ENCODE peak calls at places on chromosomes 7 and 10, in ten cellular contexts. Y is PC-3, D is A549, W is GM23338, N is esophagus squamous epithelium, Q is K562, U is endodermal cell, K is neural progenitor cell, A is tibial nerve, I is upper lobe of right lung. C is an unnamed sample. For H3K4me1, the result is how much of the 10 kb centered on the place peaks cover.

GRCh38 chr7:27162930-27163775 is 2.2 kb downstream of the HOXA9 start:
- DNase-seq in Q (no peak), A (peak), K (no peak), D (no peak), Y (peak), I (peak), W (no peak), U (no peak), N (no peak), C (no peak)

GRCh38 chr7:69269756-69270155 is 328.5 kb upstream of the AUTS2 start:
- DNase-seq in K (no peak), Q (no peak), D (no peak), I (no peak), W (no peak), U (no peak), Y (no peak), N (no peak), A (no peak), C (no peak)

GRCh38 chr7:39825391-39825790 is 124.7 kb upstream of the CDK13 start:
- DNase-seq in K (no peak), I (no peak), U (no peak), N (no peak), Q (no peak), D (no peak), Y (no peak), W (no peak), A (no peak), C (no peak)

GRCh38 chr7:91685544-91685943 is 195.0 kb downstream of the MTERF1 start:
- DNase-seq in W (no peak), N (no peak), K (no peak), U (no peak), D (no peak), A (no peak), Q (peak), Y (no peak), I (no peak), C (no peak)

GRCh38 chr10:132713421-132714095 is 72.4 kb downstream of the NKX6-2 start:
- DNase-seq in D (no peak), K (no peak), U (no peak), W (no peak), A (no peak), N (no peak), Y (no peak), I (no peak), Q (no peak), C (no peak)

GRCh38 chr7:128017880-128018845 is 13.1 kb downstream of the LRRC4 start:
- DNase-seq in K (no peak), D (no peak), W (no peak), A (no peak), Y (peak), U (peak), Q (no peak), I (no peak), N (no peak), C (no peak)

GRCh38 chr7:7228967-7229366 is 46.6 kb downstream of the C1GALT1 start:
- DNase-seq in D (no peak), I (no peak), W (no peak), Y (no peak), N (no peak), U (no peak), Q (no peak), A (no peak), K (no peak), C (no peak)

GRCh38 chr7:64959072-64959747 is 31.6 kb downstream of the ZNF117 start:
- DNase-seq in N (no peak), A (no peak), Y (no peak), Q (no peak), D (no peak), K (peak), I (no peak), W (peak), U (peak), C (no peak)

GRCh38 chr7:104572554-104572953 is 244.2 kb downstream of the LHFPL3 start:
- DNase-seq in N (no peak), D (no peak), Y (no peak), U (no peak), I (no peak), K (no peak), A (no peak), W (no peak), Q (no peak), C (no peak)

GRCh38 chr10:1677307-1677939 is 59.9 kb downstream of the ADARB2 start:
- DNase-seq in N (no peak), K (no peak), I (no peak), Q (no peak), D (no peak), W (no peak), A (no peak), U (no peak), Y (no peak), C (no peak)

GRCh38 chr7:158351481-158351880 is 236.1 kb downstream of the PTPRN2 start:
- DNase-seq in K (no peak), Q (no peak), U (peak), A (no peak), N (no peak), Y (no peak), D (no peak), I (no peak), W (no peak), C (no peak)

GRCh38 chr7:33040803-33041516 is 21.6 kb downstream of the NT5C3A start:
- DNase-seq in W (no peak), D (no peak), N (peak), K (no peak), Q (peak), U (no peak), I (no peak), Y (peak), A (no peak), C (peak)

GRCh38 chr10:67763499-67764011 is 67.6 kb upstream of the CTNNA3 start:
- DNase-seq in U (peak), D (peak), N (no peak), Q (no peak), I (peak), W (peak), K (peak), A (peak), Y (peak), C (peak)

GRCh38 chr10:101001225-101002035 is 1.8 kb downstream of the LZTS2 start:
- DNase-seq in A (peak), I (peak), Y (peak), Q (peak), N (no peak), K (peak), D (no peak), W (no peak), U (peak), C (peak)

GRCh38 chr10:21336476-21337170 is 188.9 kb downstream of the SKIDA1 start:
- DNase-seq in I (no peak), A (no peak), D (peak), Q (peak), K (peak), N (no peak), W (peak), U (peak), Y (peak), C (peak)

GRCh38 chr10:94129393-94130130 is 135.8 kb downstream of the PLCE1 start:
- DNase-seq in I (no peak), D (peak), U (no peak), Q (no peak), W (no peak), Y (peak), N (no peak), K (no peak), A (no peak), C (no peak)

GRCh38 chr10:1535337-1535957 is 201.9 kb downstream of the ADARB2 start:
- DNase-seq in Y (no peak), D (no peak), K (no peak), N (no peak), Q (no peak), A (no peak), I (peak), W (no peak), U (no peak), C (no peak)

GRCh38 chr7:51590746-51591145 is 274.1 kb upstream of the COBL start:
- DNase-seq in U (peak), K (peak), Y (no peak), D (no peak), I (no peak), A (no peak), W (peak), N (no peak), Q (no peak), C (no peak)

GRCh38 chr10:37839243-37839642 is 18.2 kb downstream of the ZNF248 start:
- DNase-seq in W (no peak), I (no peak), D (no peak), N (no peak), Q (no peak), Y (no peak), K (no peak), U (no peak), A (no peak), C (no peak)

GRCh38 chr7:71775648-71776047 is 636.5 kb downstream of the CALN1 start:
- DNase-seq in D (no peak), A (no peak), Q (no peak), I (no peak), Y (no peak), N (no peak), K (no peak), W (no peak), U (no peak), C (no peak)

GRCh38 chr10:126080879-126081331 is 184.5 kb downstream of the FANK1 start:
- DNase-seq in W (no peak), U (peak), D (no peak), K (no peak), A (no peak), I (no peak), Q (no peak), N (no peak), Y (no peak), C (peak)

GRCh38 chr7:93016681-93017349 is 101.0 kb downstream of the SAMD9 start:
- DNase-seq in Y (no peak), A (no peak), D (no peak), I (no peak), W (no peak), Q (no peak), K (no peak), U (no peak), N (no peak), C (no peak)

GRCh38 chr10:131271195-131271880 is 40.2 kb downstream of the TCERG1L start:
- DNase-seq in Q (no peak), U (peak), K (no peak), Y (no peak), A (no peak), N (no peak), I (no peak), W (no peak), D (no peak), C (no peak)

GRCh38 chr7:43136064-43136463 is 23.6 kb downstream of the HECW1 start:
- DNase-seq in W (no peak), A (no peak), I (no peak), D (no peak), U (no peak), K (no peak), Y (no peak), N (no peak), Q (no peak), C (no peak)

DNA sequence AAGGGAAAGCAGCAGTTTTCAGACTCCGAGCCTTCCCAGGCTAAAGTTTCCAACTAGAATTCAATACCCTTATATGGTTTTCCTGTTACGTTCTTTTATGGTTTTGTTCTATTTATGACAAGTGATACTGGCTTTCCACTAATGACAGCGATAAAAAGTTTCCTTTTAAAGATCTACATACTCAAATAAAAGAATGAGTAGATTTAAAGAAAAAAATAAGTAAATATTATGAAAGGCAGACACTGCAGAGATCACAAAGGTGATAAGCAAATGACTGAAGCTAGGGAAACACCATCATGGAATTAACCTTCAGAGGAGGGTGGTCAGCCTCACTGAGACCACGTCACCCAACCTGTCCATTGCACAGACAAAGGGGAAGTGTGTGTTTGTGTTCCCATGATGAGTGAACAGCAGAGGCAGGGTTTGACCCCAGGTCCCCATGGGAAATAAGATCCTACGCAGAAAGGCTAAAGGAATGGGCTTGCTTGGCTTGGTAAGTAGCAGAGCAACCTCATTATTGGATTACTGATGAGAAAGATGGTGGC is 4.0 kb downstream of the VSIR start:
- DNase-seq in Y (no peak), W (peak), I (no peak), N (no peak), A (no peak), D (no peak), U (no peak), K (no peak), Q (no peak), C (no peak)
- H3K4me3 ChIP-seq in Y (no peak), W (no peak), I (peak), N (no peak), A (no peak), D (no peak), U (no peak), K (no peak), Q (no peak), C (no peak)

DNA sequence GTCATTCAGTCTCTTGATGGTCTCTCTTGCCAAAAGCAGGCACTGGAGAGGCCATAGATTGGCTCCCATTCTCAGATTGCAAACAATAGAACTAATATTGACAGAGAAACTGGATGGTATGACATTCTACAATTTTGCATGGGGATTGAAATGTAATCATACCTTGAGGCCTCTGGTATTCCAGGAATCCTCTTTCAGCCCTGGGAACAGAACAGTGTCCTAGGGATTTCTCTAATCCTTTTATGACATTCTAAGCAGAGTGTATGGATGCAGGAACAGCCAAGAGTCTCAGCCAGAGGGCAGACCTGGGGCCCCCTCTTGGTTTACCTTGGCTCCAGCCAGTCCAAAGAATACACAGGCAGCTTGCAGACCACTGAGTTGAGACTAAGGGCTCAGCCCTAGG is 206.4 kb downstream of the KCNMA1 start:
- DNase-seq in D (no peak), N (no peak), W (peak), A (no peak), Y (peak), Q (no peak), U (peak), K (peak), I (no peak), C (no peak)
- TF ChIP-seq CTCF in D (no peak), N (no peak), W (peak), A (no peak), Y (no peak), Q (no peak), U (peak), K (peak), I (no peak), C (no peak)

DNA sequence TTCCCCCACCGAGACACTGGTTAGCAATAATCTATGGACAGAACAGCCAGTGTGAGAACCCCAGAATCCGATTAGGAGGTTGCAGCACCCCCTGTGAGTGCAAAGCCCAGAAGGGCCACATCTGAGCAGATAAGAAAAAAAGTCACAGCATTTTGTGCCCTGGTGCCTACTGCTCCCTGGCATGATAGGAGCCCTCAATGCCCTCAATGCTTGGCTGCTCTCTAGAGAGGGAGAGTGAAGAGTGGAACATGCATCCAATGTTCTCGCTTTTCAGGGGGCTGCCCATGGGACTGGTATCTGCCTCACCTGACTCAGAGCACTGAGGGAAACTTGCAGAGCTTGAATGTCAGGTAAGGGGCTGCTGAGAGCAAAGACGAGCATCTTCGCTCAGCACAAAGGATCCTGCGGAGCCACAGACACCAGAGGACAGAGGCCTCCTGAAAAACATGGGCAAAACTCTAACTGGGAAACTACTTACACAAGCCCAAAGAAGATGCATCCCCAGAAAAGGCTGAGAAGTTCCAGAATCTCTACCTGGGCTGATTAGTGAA is 98.0 kb upstream of the FAM20C start:
- DNase-seq in N (no peak), A (no peak), U (peak), Q (no peak), Y (no peak), W (no peak), I (no peak), K (no peak), D (no peak), C (no peak)
- H3K4me1 ChIP-seq in N (under half), A (under half), U (under half), Q (under half), Y (under half), W (half or more), I (under half), K (under half), D (under half), C (under half)

GRCh38 chr7:17697128-17697881 is 243.0 kb downstream of the SNX13 start:
- DNase-seq in I (no peak), Y (no peak), U (no peak), K (no peak), N (no peak), D (no peak), W (no peak), A (no peak), Q (no peak), C (no peak)

GRCh38 chr7:17696422-17696821 is 243.9 kb downstream of the SNX13 start:
- DNase-seq in I (no peak), K (no peak), U (no peak), Y (peak), A (peak), W (no peak), D (peak), N (no peak), Q (no peak), C (no peak)

GRCh38 chr7:17699696-17700095 is 240.6 kb downstream of the SNX13 start:
- DNase-seq in D (no peak), W (no peak), N (no peak), I (no peak), K (no peak), U (no peak), Q (no peak), Y (no peak), A (no peak), C (no peak)

DNA sequence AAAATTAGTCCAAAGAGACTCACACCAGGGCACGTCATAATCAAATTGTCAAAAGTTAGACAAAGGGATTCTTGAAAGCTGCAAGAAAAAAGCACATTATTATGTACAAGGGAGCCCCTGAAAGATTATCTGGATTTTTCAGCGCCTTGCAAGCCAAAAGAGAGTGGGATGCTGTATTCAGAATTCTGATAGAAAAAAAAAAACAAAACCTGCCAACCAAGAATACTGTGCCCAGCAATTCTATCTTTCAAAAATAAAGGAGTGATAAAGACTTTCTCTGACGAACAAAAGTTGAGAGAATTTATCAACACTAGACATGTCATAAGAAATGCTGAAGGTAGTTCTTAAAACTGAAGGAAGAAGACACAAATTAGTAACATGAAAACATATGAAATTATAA is 240.2 kb downstream of the SNX13 start:
- DNase-seq in K (no peak), A (no peak), Q (no peak), U (no peak), D (no peak), N (no peak), W (no peak), Y (no peak), I (no peak), C (no peak)
- H3K4me3 ChIP-seq in K (no peak), A (no peak), Q (no peak), U (no peak), D (no peak), N (no peak), W (no peak), Y (no peak), I (no peak), C (no peak)